ENCODE peak calls at places on chromosomes 4 and X, in seven cellular contexts. N is upper lobe of left lung, P is mucosa of descending colon, G is astrocyte of the spinal cord, H is cardiac fibroblast, S is MM.1S, R is fibroblast of the aortic adventitia. J is an unnamed sample.

GRCh38 chr4:68074397-68074796 is 55.3 kb downstream of the TMPRSS11F start:
- DNase-seq in N (no peak), P (no peak), G (no peak), H (no peak), S (no peak), R (no peak), J (no peak)

GRCh38 chr4:100311181-100311580 is 120.9 kb upstream of the DDIT4L start:
- DNase-seq in N (no peak), P (no peak), G (no peak), H (no peak), S (no peak), R (peak), J (no peak)

GRCh38 chrX:153312041-153312440 is 9.5 kb downstream of the PNMA6F start:
- DNase-seq in N (no peak), P (no peak), G (no peak), H (no peak), S (no peak), R (no peak), J (no peak)

GRCh38 chrX:51459125-51459524 is 37.3 kb downstream of the NUDT11 start:
- DNase-seq in N (no peak), P (peak), G (peak), H (peak), S (peak), R (peak), J (no peak)

GRCh38 chr4:183485411-183486160 is 19.3 kb upstream of the ING2 start:
- DNase-seq in N (no peak), P (no peak), G (no peak), H (no peak), S (no peak), R (no peak), J (peak)

GRCh38 chr4:123488916-123489315 is 92.3 kb downstream of the SPRY1 start:
- DNase-seq in N (no peak), P (no peak), G (peak), H (peak), S (no peak), R (peak), J (no peak)

GRCh38 chr4:56206258-56206657 is 181.0 kb downstream of the AASDH start:
- DNase-seq in N (no peak), P (peak), G (no peak), H (no peak), S (no peak), R (no peak), J (no peak)

GRCh38 chrX:28787206-28787605 is 200.0 kb downstream of the IL1RAPL1 start:
- DNase-seq in N (no peak), P (no peak), G (peak), H (peak), S (no peak), R (peak), J (peak)

GRCh38 chrX:39008554-39008953 is 207.3 kb downstream of the MID1IP1 start:
- DNase-seq in N (no peak), P (no peak), G (no peak), H (no peak), S (no peak), R (no peak), J (no peak)

GRCh38 chr4:145177906-145178538 is 2.4 kb downstream of the OTUD4 start:
- DNase-seq in N (no peak), P (peak), G (peak), H (peak), S (no peak), R (peak), J (no peak)

GRCh38 chrX:15298201-15298600 is 17.2 kb downstream of the ASB11 start:
- DNase-seq in N (no peak), P (no peak), G (no peak), H (peak), S (no peak), R (no peak), J (no peak)

GRCh38 chr4:170827562-170828260 is 738.0 kb upstream of the AADAT start:
- DNase-seq in N (no peak), P (no peak), G (peak), H (no peak), S (no peak), R (no peak), J (no peak)

GRCh38 chr4:89069481-89069880 is 12.5 kb upstream of the FAM13A start:
- DNase-seq in N (no peak), P (no peak), G (no peak), H (no peak), S (peak), R (no peak), J (no peak)

GRCh38 chr4:150960818-150961217 is 54.3 kb downstream of the LRBA start:
- DNase-seq in N (no peak), P (peak), G (no peak), H (peak), S (peak), R (no peak), J (peak)

GRCh38 chr4:20256381-20256881 is 4.7 kb downstream of the SLIT2 start:
- DNase-seq in N (no peak), P (no peak), G (peak), H (no peak), S (no peak), R (peak), J (no peak)

GRCh38 chr4:181549789-181550188 is 693.4 kb upstream of the TENM3 start:
- DNase-seq in N (no peak), P (no peak), G (no peak), H (no peak), S (no peak), R (no peak), J (no peak)

DNA sequence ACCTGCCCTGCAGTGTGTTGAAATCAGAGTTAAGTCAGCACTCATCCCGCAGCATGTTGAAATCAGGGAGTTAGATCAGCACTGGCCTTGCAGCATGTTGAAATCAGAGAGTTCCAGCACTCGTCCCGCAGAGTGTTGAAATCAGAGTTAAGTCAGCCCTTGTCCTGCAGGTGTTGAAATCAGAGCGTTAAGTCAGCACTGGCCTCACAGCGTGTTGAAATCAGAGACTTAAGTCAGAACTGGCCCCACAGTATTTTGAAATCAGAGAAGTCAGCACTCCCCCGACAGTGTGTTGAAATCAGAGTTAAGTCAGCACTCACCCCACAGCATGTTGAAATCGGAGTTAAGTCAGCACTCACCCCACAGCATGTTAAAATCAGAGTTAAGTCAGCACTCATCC is 10.9 kb upstream of the UVSSA start:
- DNase-seq in N (no peak), P (no peak), G (no peak), H (peak), S (no peak), R (peak), J (no peak)
- H3K4me3 ChIP-seq in N (no peak), P (no peak), G (no peak), H (no peak), S (no peak), R (no peak), J (no peak)

GRCh38 chr4:159503243-159503642 is 400.4 kb downstream of the RAPGEF2 start:
- DNase-seq in N (no peak), P (no peak), G (no peak), H (no peak), S (no peak), R (no peak), J (no peak)
- H3K4me3 ChIP-seq in N (no peak), P (no peak), G (no peak), H (no peak), S (no peak), R (no peak), J (no peak)

DNA sequence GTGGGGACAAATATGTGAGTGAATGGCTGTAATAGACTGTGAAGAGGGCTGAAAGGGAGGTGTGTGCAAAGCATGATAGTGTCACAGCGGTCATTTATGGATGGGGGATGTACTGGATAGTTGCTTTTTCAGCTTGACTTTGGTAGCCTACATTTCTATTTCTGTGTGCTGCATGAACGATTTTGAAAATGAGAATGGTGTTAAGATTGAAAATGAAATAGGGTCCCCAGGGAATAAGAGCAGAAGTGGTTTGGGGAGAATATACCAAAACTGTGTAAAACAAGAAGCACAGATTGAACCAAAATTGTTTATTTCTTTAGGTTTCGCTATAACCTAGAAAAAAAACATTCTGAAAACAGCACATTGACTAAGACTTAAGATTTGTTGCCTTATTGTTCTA is 58.8 kb upstream of the CLNK start:
- DNase-seq in N (no peak), P (no peak), G (no peak), H (no peak), S (no peak), R (no peak), J (no peak)
- H3K4me3 ChIP-seq in N (no peak), P (no peak), G (no peak), H (no peak), S (no peak), R (no peak), J (no peak)

GRCh38 chr4:87009095-87009648 is 74.4 kb downstream of the AFF1 start:
- DNase-seq in N (no peak), P (peak), G (no peak), H (no peak), S (no peak), R (no peak), J (no peak)

GRCh38 chr4:87014284-87014782 is 79.5 kb downstream of the AFF1 start:
- DNase-seq in N (no peak), P (no peak), G (peak), H (peak), S (no peak), R (peak), J (no peak)

GRCh38 chr4:87010192-87010591 is 75.4 kb downstream of the AFF1 start:
- DNase-seq in N (no peak), P (no peak), G (no peak), H (no peak), S (no peak), R (no peak), J (no peak)

GRCh38 chr4:87011340-87012034 is 76.7 kb downstream of the AFF1 start:
- DNase-seq in N (no peak), P (no peak), G (peak), H (peak), S (no peak), R (peak), J (peak)

DNA sequence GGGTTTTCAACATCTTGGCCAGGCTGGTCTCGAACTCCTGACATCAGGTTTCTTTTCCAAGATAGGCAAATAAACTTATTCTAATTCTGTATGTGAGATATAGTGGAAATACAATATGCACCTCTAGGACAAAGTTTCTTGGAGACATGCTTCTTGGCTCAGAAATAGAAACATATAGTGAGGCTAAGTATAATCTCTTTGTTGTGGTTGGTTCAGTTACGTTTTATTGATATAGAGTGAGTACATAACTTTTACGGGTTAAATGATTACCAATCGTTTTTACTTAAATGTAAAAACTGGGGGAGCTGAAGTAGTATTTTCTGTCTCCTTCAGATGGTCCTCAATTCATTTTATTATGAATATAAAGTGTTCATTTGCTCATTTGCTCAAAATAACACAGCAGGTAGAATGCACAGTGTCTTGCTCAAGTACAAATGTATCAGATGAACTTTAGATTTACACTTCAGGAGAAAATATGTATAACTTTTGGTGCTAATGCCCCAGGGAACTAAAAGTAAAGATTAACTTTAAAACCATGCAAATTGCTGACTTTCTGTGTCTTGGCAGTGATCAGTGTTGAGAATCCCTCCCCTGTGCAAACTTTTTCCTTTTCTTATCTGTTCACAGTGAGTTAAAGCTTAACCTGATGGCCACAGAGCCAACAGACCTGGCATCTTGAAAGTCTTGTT is 77.6 kb downstream of the AFF1 start:
- DNase-seq in N (no peak), P (peak), G (no peak), H (no peak), S (no peak), R (peak), J (no peak)
- H3K4me3 ChIP-seq in N (no peak), P (no peak), G (no peak), H (no peak), S (no peak), R (no peak), J (no peak)

GRCh38 chr4:110620352-110621327 is 2.2 kb downstream of the PITX2 start:
- DNase-seq in N (peak), P (peak), G (no peak), H (no peak), S (no peak), R (no peak), J (peak)
- H3K4me3 ChIP-seq in N (peak), P (no peak), G (no peak), H (no peak), S (no peak), R (no peak), J (peak)

DNA sequence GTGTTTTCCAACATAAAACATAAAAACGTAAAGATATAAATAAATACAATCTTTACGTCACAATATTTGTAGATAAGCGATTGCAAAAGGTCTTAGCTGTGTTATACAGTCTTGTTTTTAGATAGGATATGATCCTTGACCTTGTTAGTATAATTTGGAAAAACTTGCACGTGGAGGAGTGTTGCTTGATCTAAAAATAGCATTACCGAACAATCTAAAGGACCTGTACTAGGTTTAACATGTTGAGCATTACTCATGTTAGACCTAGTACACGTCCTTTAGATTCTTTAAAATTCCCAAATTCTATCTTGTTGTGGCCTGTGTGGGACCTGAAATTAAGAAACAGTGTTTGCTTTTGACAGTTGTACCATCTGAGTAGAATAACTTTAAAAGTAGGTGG is 1.7 kb downstream of the METAP1 start:
- DNase-seq in N (no peak), P (no peak), G (no peak), H (no peak), S (no peak), R (no peak), J (no peak)
- H3K4me3 ChIP-seq in N (peak), P (no peak), G (no peak), H (no peak), S (peak), R (no peak), J (peak)

DNA sequence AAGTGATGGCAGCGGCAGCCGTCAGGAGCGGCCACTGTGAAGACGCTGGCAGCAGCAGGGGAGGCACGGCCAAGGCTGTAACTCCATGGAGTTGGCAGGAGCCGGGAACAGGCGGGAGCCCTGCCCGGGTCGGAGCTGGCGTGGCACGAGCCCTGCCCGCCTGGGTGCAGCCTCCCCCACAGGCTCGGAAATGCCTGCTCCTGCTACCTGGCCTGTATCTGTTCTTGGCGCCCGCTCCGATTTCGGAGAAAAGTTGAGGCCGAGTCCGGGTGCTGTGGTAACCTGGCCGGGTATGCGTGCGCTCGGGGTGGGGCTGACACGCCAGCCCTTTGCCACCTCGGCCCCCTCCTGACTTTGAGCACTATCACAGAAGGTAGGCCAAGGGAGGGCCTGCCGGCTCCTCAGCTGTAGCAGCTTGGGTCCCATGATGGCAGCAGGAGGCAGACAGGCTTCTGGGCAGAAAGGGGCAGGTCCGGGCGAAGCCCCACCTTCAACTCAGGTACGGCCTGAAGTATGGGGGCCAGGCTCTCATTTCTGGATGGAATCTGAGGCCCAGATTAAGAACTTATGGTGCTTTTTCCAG is 51.2 kb upstream of the SHISA3 start:
- DNase-seq in N (peak), P (no peak), G (no peak), H (no peak), S (no peak), R (no peak), J (peak)
- H3K4me3 ChIP-seq in N (no peak), P (no peak), G (no peak), H (no peak), S (no peak), R (no peak), J (no peak)

DNA sequence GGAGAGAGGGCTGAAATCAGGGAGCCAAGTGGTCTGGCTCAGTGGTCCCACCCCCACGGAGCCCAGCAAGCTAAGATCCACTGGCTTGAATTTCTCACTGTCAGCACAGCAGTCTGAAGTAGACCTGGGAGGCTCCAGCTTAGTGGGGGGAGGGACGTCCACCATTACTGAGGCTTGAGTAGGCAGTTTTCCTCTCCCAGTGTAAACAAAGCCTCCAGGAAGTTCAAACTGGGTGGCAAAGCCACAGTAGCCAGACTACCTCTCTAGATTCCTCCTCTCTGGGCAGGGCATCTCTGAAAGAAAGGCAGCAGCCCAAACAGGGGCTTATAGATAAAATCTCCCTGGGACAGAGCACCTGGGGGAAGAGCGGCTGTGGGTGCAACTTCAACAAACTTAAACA is 88.1 kb downstream of the NPFFR2 start:
- DNase-seq in N (no peak), P (no peak), G (no peak), H (no peak), S (no peak), R (no peak), J (no peak)
- H3K4me3 ChIP-seq in N (no peak), P (no peak), G (no peak), H (no peak), S (no peak), R (no peak), J (no peak)

GRCh38 chrX:20060961-20061868 is 55.5 kb downstream of the MAP7D2 start:
- DNase-seq in N (no peak), P (no peak), G (no peak), H (no peak), S (peak), R (no peak), J (no peak)

GRCh38 chrX:20057479-20057878 is 59.2 kb downstream of the MAP7D2 start:
- DNase-seq in N (no peak), P (no peak), G (no peak), H (no peak), S (no peak), R (no peak), J (no peak)

GRCh38 chrX:20053537-20053936 is 62.7 kb upstream of the BCLAF3 start:
- DNase-seq in N (no peak), P (no peak), G (no peak), H (no peak), S (no peak), R (no peak), J (no peak)

GRCh38 chrX:20059467-20060128 is 57.1 kb downstream of the MAP7D2 start:
- DNase-seq in N (no peak), P (no peak), G (no peak), H (no peak), S (no peak), R (no peak), J (peak)

GRCh38 chrX:20056704-20057103 is 60.0 kb downstream of the MAP7D2 start:
- DNase-seq in N (no peak), P (no peak), G (peak), H (no peak), S (no peak), R (no peak), J (no peak)
- H3K4me3 ChIP-seq in N (no peak), P (no peak), G (no peak), H (no peak), S (no peak), R (no peak), J (no peak)

GRCh38 chr4:74441744-74442143 is 3.2 kb upstream of the AREG start:
- DNase-seq in N (no peak), P (no peak), G (no peak), H (no peak), S (no peak), R (no peak), J (no peak)
- H3K4me3 ChIP-seq in N (no peak), P (no peak), G (no peak), H (no peak), S (no peak), R (no peak), J (no peak)